ENCODE peak calls at places on chromosomes 2 and 18, in eight cellular contexts. Y, T, M, V, W, H, X and D are unnamed samples.
A peak's percentile ranks its signal among the peaks of the same experiment; 100 is the strongest.

GRCh38 chr18:3902676-3903075 is 452.7 kb downstream of the TGIF1 start:
- DNase-seq in Y (no peak), T (no peak), M (no peak), V (peak; percentile 50), W (no peak), H (no peak), X (no peak), D (no peak)

GRCh38 chr2:23502096-23502495 is 117.1 kb downstream of the KLHL29 start:
- DNase-seq in Y (no peak), T (peak; percentile 23), M (no peak), V (no peak), W (no peak), H (no peak), X (no peak), D (no peak)

GRCh38 chr2:239825705-239825979 is 199.5 kb downstream of the NDUFA10 start:
- DNase-seq in Y (peak; percentile 25), T (no peak), M (no peak), V (no peak), W (no peak), H (no peak), X (no peak), D (peak; percentile 13)

GRCh38 chr2:169977510-169977909 is 150.3 kb downstream of the UBR3 start:
- DNase-seq in Y (no peak), T (no peak), M (no peak), V (no peak), W (no peak), H (no peak), X (no peak), D (no peak)

GRCh38 chr2:17976871-17977746 is 98.6 kb downstream of the KCNS3 start:
- DNase-seq in Y (peak; percentile 86), T (peak; percentile 14), M (no peak), V (peak; percentile 100), W (no peak), H (peak; percentile 63), X (no peak), D (no peak)

GRCh38 chr2:68368657-68369339 is 3.7 kb downstream of the PLEK start:
- DNase-seq in Y (no peak), T (peak; percentile 58), M (peak; percentile 6), V (peak; percentile 81), W (peak; percentile 20), H (peak; percentile 33), X (no peak), D (no peak)

GRCh38 chr2:239792649-239793010 is 232.5 kb downstream of the NDUFA10 start:
- DNase-seq in Y (no peak), T (no peak), M (no peak), V (no peak), W (no peak), H (no peak), X (no peak), D (peak; percentile 16)

GRCh38 chr2:220662415-220662814 is 909.7 kb downstream of the EPHA4 start:
- DNase-seq in Y (no peak), T (no peak), M (no peak), V (no peak), W (no peak), H (no peak), X (no peak), D (no peak)

GRCh38 chr2:162297925-162298552 is 20.4 kb downstream of the IFIH1 start:
- DNase-seq in Y (peak; percentile 70), T (peak; percentile 87), M (peak; percentile 66), V (peak; percentile 81), W (peak; percentile 76), H (peak; percentile 92), X (peak; percentile 83), D (no peak)

GRCh38 chr18:3447035-3447894 is 2.7 kb upstream of the TGIF1 start:
- DNase-seq in Y (peak; percentile 82), T (peak; percentile 73), M (no peak), V (peak; percentile 62), W (no peak), H (peak; percentile 41), X (no peak), D (peak; percentile 50)

GRCh38 chr18:5759169-5759568 is 136.2 kb downstream of the TMEM200C start:
- DNase-seq in Y (no peak), T (peak; percentile 13), M (no peak), V (no peak), W (no peak), H (no peak), X (no peak), D (peak; percentile 46)

DNA sequence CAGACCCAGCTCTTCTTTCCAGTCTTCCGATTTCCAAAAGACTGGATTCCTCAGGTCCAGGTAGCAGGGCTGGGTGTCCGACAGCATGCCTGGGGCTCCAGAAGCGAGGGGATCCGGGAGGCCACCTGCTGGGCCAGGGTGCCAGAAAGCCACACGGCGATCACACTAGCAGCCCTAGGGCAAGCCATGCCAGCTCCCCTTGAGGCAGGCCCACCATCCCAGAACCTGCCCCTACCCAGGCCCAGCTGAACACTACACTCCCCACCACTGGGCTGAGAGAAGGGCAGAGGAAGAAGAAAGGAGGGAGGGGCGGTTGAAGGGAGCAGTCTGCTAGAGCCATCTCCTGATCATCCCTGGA is 163.1 kb downstream of the TNS1 start:
- DNase-seq in Y (no peak), T (no peak), M (no peak), V (no peak), W (no peak), H (no peak), X (no peak), D (no peak)
- H3K4me1 ChIP-seq in Y (peaks cover 100% of the 10 kb centered on the region), T (peaks cover 12% of the 10 kb centered on the region), M (peaks cover 19% of the 10 kb centered on the region), V (peaks cover 13% of the 10 kb centered on the region), W (peaks cover 21% of the 10 kb centered on the region), H (no peaks in the 10 kb centered on the region), X (peaks cover 9% of the 10 kb centered on the region), D (no peaks in the 10 kb centered on the region)

DNA sequence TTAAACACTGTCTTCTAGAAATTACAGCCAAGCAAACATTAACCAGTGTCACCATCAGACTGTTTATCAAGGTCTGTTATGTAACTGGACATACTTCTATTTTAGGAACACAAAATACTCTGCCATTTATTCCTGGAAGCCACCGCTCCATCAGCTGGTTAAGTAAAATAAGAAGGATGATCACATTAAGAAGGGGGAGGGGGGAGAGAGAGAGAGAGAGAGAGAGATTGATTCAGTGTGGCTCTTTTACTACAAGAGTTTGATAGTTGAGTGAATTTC is 47.9 kb downstream of the MBP start:
- DNase-seq in Y (no peak), T (no peak), M (no peak), V (no peak), W (no peak), H (no peak), X (no peak), D (no peak)
- H3K4me1 ChIP-seq in Y (peaks cover 47% of the 10 kb centered on the region), T (peaks cover 36% of the 10 kb centered on the region), M (peaks cover 6% of the 10 kb centered on the region), V (peaks cover 12% of the 10 kb centered on the region), W (peaks cover 11% of the 10 kb centered on the region), H (peaks cover 28% of the 10 kb centered on the region), X (peaks cover 27% of the 10 kb centered on the region), D (peaks cover 2% of the 10 kb centered on the region)

GRCh38 chr2:8583400-8584173 is 98.3 kb upstream of the ID2 start:
- DNase-seq in Y (peak; percentile 98), T (peak; percentile 96), M (peak; percentile 90), V (peak; percentile 19), W (peak; percentile 40), H (peak; percentile 79), X (peak; percentile 79), D (peak; percentile 99)
- H3K4me1 ChIP-seq in Y (peaks cover 18% of the 10 kb centered on the region), T (peaks cover 11% of the 10 kb centered on the region), M (peaks cover 17% of the 10 kb centered on the region), V (no peaks in the 10 kb centered on the region), W (no peaks in the 10 kb centered on the region), H (peaks cover 6% of the 10 kb centered on the region), X (peaks cover 71% of the 10 kb centered on the region), D (no peaks in the 10 kb centered on the region)

DNA sequence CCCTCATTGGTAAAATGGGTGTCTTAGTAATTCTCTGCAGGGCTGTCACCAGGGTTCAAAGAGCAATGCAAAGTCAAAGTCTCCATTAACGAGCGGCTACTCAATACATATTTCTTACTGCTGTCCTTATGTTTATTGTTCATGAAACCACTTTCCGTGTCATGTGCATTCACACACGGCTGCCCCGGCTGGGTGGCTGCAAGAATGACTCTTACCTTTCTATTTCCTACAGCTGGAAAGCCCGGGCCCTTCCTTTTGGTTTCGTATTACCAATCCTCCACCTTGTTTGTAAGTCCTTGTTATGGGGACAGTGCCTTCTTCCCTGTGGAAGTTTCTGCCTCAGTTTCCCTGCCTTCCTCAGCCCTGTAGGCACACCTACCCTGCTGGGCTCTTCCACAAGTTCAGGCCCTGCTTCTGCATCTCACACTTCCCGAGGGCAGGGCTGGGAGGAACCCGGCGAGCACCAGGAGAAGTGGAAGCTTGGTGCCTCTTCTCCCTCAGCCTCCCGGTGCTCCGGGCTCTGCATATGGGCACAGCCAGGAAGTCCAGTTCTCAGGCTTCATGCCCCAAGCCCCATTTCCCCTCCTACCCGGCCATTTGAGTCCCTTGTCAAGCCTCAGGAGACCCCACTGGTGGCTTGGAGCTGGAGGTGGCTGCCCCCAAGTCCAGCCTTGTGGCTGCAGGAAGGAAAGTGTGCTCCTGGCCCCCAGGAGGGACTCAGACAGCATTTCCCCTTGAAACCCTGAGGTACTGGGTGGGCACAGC is 18.7 kb upstream of the ACKR3 start:
- DNase-seq in Y (no peak), T (no peak), M (no peak), V (no peak), W (no peak), H (no peak), X (no peak), D (no peak)
- H3K4me1 ChIP-seq in Y (peaks cover 17% of the 10 kb centered on the region), T (peaks cover 6% of the 10 kb centered on the region), M (peaks cover 15% of the 10 kb centered on the region), V (no peaks in the 10 kb centered on the region), W (peaks cover 21% of the 10 kb centered on the region), H (no peaks in the 10 kb centered on the region), X (no peaks in the 10 kb centered on the region), D (no peaks in the 10 kb centered on the region)

GRCh38 chr2:217905395-217905794 is 97.4 kb downstream of the TNS1 start:
- DNase-seq in Y (peak; percentile 91), T (no peak), M (no peak), V (no peak), W (no peak), H (no peak), X (no peak), D (no peak)

GRCh38 chr2:217904614-217904965 is 98.2 kb downstream of the TNS1 start:
- DNase-seq in Y (no peak), T (no peak), M (no peak), V (no peak), W (no peak), H (no peak), X (no peak), D (no peak)

GRCh38 chr2:217902281-217903141 is 100.3 kb downstream of the TNS1 start:
- DNase-seq in Y (peak; percentile 95), T (peak; percentile 84), M (no peak), V (peak; percentile 88), W (no peak), H (peak; percentile 5), X (peak; percentile 100), D (no peak)

GRCh38 chr2:217903142-217903858 is 99.5 kb downstream of the TNS1 start:
- DNase-seq in Y (no peak), T (no peak), M (no peak), V (no peak), W (no peak), H (no peak), X (no peak), D (no peak)

GRCh38 chr2:217903859-217904613 is 98.8 kb downstream of the TNS1 start:
- DNase-seq in Y (peak; percentile 94), T (peak; percentile 54), M (no peak), V (peak; percentile 72), W (no peak), H (no peak), X (peak; percentile 71), D (no peak)
- H3K4me1 ChIP-seq in Y (peaks cover 100% of the 10 kb centered on the region), T (peaks cover 37% of the 10 kb centered on the region), M (peaks cover 10% of the 10 kb centered on the region), V (peaks cover 45% of the 10 kb centered on the region), W (no peaks in the 10 kb centered on the region), H (no peaks in the 10 kb centered on the region), X (peaks cover 82% of the 10 kb centered on the region), D (no peaks in the 10 kb centered on the region)